ENCODE peak calls at places on chromosomes 6 and 20, in nine cellular contexts. F is left lung, D is gastrocnemius medialis, P is PC-3, K is cardiac fibroblast, T is ovary, H is fibroblast of the aortic adventitia, X is endothelial cell, N is SK-N-SH. I is an unnamed sample.

GRCh38 chr20:38196592-38196991 is 31.5 kb upstream of the TGM2 start:
- DNase-seq in X (no peak), N (no peak), K (peak), P (no peak), H (peak), T (peak), F (peak), D (peak), I (no peak)

GRCh38 chr6:83062225-83062624 is 3.4 kb downstream of the UBE3D start:
- DNase-seq in K (no peak), N (no peak), D (no peak), X (no peak), F (no peak), P (no peak), T (no peak), H (no peak), I (no peak)

GRCh38 chr6:121548146-121548545 is 112.7 kb downstream of the GJA1 start:
- DNase-seq in T (no peak), D (no peak), F (no peak), X (no peak), N (no peak), H (peak), K (peak), P (no peak), I (no peak)

GRCh38 chr20:36167826-36168634 is 13.5 kb downstream of the EPB41L1 start:
- DNase-seq in D (no peak), K (peak), F (peak), T (no peak), N (no peak), P (peak), H (peak), X (no peak), I (no peak)

GRCh38 chr20:25521382-25521781 is 63.9 kb downstream of the NINL start:
- DNase-seq in T (no peak), N (no peak), F (no peak), X (no peak), K (no peak), D (no peak), H (no peak), P (no peak), I (no peak)

GRCh38 chr6:15247214-15247749 is 1.4 kb downstream of the JARID2 start:
- DNase-seq in X (no peak), D (no peak), H (no peak), F (no peak), K (no peak), N (no peak), P (no peak), T (no peak), I (no peak)

GRCh38 chr6:30463651-30464618 is 25.4 kb upstream of the HLA-E start:
- DNase-seq in H (peak), P (peak), K (peak), F (peak), D (no peak), X (no peak), N (no peak), T (no peak), I (no peak)

GRCh38 chr6:39929039-39929732 is 5.1 kb downstream of the MOCS1 start:
- DNase-seq in P (no peak), F (no peak), D (no peak), N (no peak), T (no peak), K (no peak), X (no peak), H (peak), I (no peak)

GRCh38 chr6:148431413-148431812 is 88.8 kb downstream of the SASH1 start:
- DNase-seq in N (no peak), F (no peak), P (no peak), H (no peak), X (no peak), T (no peak), D (no peak), K (no peak), I (no peak)

GRCh38 chr20:60053813-60054190 is 95.6 kb downstream of the CDH26 start:
- DNase-seq in N (no peak), H (no peak), T (no peak), F (no peak), K (no peak), X (no peak), P (no peak), D (no peak), I (no peak)

DNA sequence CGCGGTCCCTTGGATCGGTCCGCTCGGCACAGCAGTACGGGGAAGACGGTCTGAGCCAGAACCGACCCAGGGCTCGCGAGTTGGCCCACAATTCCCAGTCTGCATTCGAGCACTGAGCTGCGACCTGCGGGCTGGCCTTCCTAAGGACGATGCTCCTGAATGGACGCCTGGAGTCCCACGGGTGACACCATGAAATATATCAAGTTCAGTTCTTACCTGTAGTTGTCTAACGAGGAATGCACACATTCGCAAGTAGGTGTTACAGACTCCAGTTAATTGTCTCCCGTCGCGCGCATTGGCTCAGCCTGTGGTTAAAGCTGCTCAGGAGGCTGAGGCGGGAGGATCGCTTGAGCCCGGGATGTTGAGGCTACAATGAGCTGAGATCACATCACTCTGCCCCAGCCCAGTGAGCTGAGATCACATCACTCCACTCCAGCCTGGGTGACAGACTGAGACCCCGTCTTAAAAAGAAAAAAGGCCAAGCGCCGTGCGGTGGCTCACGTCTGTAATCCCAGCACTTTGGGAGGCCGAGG is 802 bp downstream of the PEX7 start:
- DNase-seq in K (no peak), T (peak), H (no peak), D (no peak), F (no peak), X (no peak), P (no peak), N (no peak), I (no peak)
- TF ChIP-seq CTCF in K (no peak), T (no peak), H (no peak), D (no peak), F (no peak), X (no peak), P (no peak), N (no peak), I (no peak)

GRCh38 chr20:61860588-61860987 is 205.1 kb downstream of the TAF4 start:
- DNase-seq in D (no peak), T (no peak), K (no peak), X (no peak), N (no peak), H (no peak), F (no peak), P (no peak), I (no peak)

GRCh38 chr20:61864481-61864880 is 201.2 kb downstream of the TAF4 start:
- DNase-seq in F (peak), K (no peak), H (no peak), P (no peak), N (no peak), T (no peak), X (no peak), D (no peak), I (no peak)

GRCh38 chr20:61859712-61860111 is 206.0 kb downstream of the TAF4 start:
- DNase-seq in T (no peak), D (no peak), K (no peak), F (peak), N (no peak), H (no peak), X (no peak), P (no peak), I (no peak)

GRCh38 chr20:61861858-61862257 is 203.8 kb downstream of the TAF4 start:
- DNase-seq in H (no peak), K (no peak), P (no peak), D (no peak), T (no peak), F (peak), N (no peak), X (no peak), I (no peak)

DNA sequence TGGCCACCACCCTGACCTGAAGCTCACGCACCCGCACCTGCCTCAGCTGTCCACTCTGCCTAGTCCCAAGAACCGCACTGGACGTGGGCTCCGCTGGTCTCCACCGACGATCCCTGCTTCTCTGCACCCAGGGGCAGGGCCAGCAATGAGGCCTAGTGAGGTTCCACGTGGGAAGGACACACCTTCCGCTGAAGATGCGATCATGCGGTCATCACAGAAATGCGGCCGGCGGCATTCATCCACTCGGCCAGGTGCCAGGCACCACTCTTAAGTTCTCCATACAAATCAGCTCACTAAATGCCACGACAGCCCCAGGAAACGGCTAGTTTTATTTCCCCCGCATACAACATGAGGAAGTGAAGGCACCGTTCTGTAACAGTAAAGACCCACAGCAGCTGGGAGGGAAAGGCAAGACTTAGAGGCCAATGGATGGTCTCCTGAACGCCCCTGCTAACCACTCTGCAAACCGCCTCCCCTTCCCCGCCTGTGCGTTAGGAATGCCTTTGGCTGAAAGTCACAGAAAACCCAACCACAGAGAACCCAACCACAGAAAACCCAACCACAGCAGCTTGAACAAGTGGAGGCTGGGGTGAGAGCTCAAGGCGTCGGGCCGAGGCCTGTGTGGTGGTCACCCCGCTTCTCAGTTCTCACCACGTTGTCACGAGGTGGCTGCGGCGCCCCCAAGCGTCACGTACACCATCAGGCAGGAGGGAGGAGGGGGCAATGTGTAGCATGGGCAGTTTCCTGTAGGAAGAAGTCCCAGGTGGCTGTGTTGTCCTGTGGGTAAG is 204.4 kb downstream of the TAF4 start:
- DNase-seq in N (no peak), F (peak), K (no peak), P (no peak), T (no peak), X (no peak), D (no peak), H (no peak), I (no peak)
- TF ChIP-seq CTCF in N (no peak), F (no peak), K (no peak), P (no peak), T (no peak), X (no peak), D (no peak), H (no peak), I (peak)

GRCh38 chr6:22145823-22146379 is 150.9 kb downstream of the PRL start:
- DNase-seq in K (peak), F (no peak), N (peak), H (peak), X (peak), D (no peak), T (no peak), P (no peak), I (peak)
- TF ChIP-seq CTCF in K (no peak), F (no peak), N (peak), H (peak), X (no peak), D (no peak), T (peak), P (no peak), I (no peak)

DNA sequence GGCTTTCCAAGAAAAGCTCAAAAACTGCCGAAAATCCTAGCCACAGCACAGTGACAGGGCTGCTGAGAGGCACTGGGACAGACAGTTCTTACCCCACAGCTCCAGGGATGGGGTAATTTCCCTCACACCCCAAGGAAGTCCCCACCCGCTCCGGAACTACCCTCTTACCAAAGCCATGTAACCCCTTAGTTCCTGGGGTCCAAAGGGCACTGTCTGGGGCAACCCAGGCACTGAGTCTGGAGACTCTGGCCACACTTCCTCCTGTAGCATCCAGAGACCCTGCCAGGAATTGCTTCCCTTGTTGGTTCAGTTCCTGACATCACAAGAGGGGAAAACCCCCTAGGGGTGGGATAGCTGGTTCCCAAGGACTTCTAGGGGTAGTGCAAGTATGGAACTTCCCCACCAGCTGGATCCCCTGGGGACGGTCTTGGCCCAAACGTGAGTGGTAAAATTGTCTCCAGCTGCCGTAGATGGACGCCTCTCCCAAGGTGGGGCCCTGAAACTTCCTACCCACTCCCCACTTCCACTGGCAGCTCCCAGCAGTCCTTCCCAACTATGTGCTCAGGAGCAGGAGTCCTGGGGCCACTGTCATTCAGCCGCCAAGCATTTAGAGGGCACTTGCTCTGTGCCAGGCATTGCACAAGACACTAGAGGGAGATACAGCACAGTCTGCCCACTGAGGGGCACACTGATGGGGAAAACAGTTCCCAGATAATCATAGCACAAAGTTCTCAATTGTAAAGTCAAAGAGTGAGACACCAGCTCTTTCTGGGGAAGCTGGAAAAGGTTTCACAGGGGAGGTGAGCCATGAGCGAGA is 17.3 kb upstream of the HCK start:
- DNase-seq in X (no peak), P (no peak), D (no peak), K (no peak), N (no peak), T (no peak), H (peak), F (peak), I (no peak)
- TF ChIP-seq CTCF in X (no peak), P (peak), D (no peak), K (no peak), N (peak), T (no peak), H (no peak), F (no peak), I (peak)

DNA sequence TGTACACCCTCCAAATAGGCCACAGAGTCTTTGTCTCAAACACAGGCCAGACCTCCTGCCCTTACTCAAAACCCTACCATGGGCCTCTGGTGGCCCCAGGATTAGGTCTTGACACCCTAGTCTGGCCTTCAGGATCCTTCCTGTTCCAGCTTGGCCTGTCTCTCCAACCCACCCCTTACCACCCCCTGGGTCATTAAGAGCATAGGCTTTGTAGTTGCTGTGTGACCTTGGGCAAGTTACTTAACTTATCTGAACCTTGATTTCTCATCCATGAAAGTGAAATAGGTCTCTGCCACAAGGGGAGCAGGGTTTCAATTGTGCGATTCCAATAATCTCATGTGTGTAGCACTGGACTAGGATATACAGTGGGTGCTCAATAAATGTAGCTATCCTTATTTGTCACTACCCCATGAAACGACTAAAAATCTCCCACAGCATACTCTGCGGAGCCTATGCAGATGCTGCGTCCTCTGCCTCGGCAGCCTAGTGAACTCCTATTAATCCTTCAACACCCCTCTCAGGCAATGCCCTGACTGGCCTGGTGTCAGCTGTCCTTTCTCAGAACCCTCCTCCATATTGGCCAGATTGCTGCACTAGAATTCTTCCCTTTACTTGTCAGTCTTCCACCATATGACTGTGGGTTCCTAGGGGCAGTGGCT is 39.7 kb upstream of the NOL4L start:
- DNase-seq in X (no peak), H (no peak), K (no peak), N (no peak), P (no peak), F (no peak), D (no peak), T (no peak), I (no peak)
- TF ChIP-seq CTCF in X (no peak), H (no peak), K (no peak), N (no peak), P (no peak), F (no peak), D (no peak), T (no peak), I (no peak)

DNA sequence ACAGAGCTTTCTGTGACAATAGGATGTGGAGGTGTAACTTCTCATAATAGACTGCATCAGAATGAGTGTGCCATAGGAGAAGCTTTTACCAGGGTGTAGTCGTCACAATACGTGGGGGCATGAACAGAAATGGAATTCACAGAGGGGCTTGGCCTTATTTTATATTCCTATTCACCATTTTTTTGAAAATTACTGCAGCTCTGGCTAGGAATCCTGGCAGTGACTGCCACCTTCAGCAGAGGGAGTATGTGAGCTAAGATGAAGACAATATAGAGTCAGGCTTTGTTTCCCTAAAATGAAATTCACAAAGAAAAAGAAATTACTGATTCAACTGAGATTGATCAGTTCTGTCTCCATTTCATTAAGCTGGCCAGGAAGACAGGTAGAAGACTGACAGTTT is 13.9 kb downstream of the TOMM6 start:
- DNase-seq in F (no peak), P (peak), X (no peak), N (no peak), T (no peak), D (no peak), H (peak), K (peak), I (no peak)
- TF ChIP-seq CTCF in F (no peak), P (peak), X (peak), N (peak), T (no peak), D (no peak), H (peak), K (peak), I (peak)

GRCh38 chr6:131931063-131931745 is 20.0 kb downstream of the CCN2 start:
- DNase-seq in K (peak), P (no peak), N (no peak), D (no peak), H (peak), F (no peak), T (no peak), X (no peak), I (no peak)

GRCh38 chr6:131924881-131925474 is 26.2 kb downstream of the CCN2 start:
- DNase-seq in D (no peak), H (peak), K (peak), X (no peak), P (peak), F (no peak), N (no peak), T (no peak), I (no peak)

GRCh38 chr6:131923356-131923755 is 27.8 kb downstream of the CCN2 start:
- DNase-seq in K (peak), N (peak), H (peak), D (no peak), T (peak), F (no peak), X (peak), P (peak), I (peak)

DNA sequence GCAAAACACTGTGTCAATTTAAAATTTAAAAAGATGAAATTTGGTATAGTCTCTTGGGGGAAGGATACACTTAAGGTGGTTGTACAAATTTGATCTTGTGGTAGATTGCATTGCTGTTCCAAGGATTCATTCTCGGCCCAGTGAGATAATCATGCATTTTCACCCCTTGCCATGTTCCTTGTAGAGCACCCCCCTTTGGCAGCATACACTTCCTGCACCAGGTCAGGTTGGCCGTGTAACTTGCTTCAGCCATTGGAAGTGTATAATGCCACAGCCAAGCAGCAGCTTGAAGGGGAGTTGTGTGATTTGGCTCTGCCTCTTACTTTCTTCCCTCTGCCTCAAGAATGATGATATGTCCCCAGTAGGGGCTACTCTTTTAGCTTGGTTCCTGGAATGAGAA is 21.9 kb downstream of the CCN2 start:
- DNase-seq in T (no peak), P (no peak), X (no peak), F (no peak), N (no peak), D (no peak), K (no peak), H (no peak), I (peak)
- TF ChIP-seq CTCF in T (no peak), P (no peak), X (peak), F (no peak), N (no peak), D (no peak), K (no peak), H (no peak), I (peak)

GRCh38 chr6:36443951-36444428 is 1.2 kb downstream of the KCTD20 start:
- DNase-seq in X (peak), P (peak), N (peak), F (no peak), D (no peak), K (peak), T (no peak), H (peak), I (peak)
- TF ChIP-seq CTCF in X (no peak), P (peak), N (peak), F (no peak), D (peak), K (peak), T (no peak), H (no peak), I (peak)

DNA sequence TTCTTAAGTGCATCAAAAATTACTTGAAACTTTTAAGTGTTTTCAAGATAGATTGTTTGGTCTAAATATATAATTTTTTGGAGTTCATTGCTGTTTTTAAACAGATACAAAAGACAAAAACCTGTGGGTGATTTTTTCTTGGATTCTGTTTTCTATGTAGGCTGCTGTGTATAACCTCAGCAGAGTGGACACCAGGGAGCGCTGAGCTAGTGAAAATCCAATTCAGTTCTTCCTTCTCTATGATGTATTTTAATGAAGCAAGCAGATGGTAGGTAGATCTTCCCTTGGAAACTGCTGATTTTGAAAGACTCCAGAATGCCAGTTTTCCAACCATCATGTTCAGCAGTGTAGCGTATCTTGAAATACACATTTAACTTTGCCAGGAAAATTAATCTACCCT is 177.9 kb downstream of the PHF3 start:
- DNase-seq in X (no peak), P (peak), K (peak), H (no peak), F (no peak), D (no peak), N (peak), T (no peak), I (no peak)
- TF ChIP-seq CTCF in X (no peak), P (no peak), K (no peak), H (no peak), F (no peak), D (no peak), N (no peak), T (no peak), I (peak)